ENCODE peak calls at places on chromosomes 6 and 20, in four cellular contexts. T is K562, L is HepG2, R is GM12878. W is an unnamed sample.
A peak's percentile ranks its signal among the peaks of the same experiment; 100 is the strongest.

GRCh38 chr6:54860739-54861138 is 14.2 kb downstream of the FAM83B start:
- DNase-seq in R (no peak), L (no peak), T (no peak), W (no peak)

GRCh38 chr20:9485614-9486325 is 28.6 kb upstream of the LAMP5 start:
- DNase-seq in T (no peak), R (no peak), L (no peak), W (no peak)

GRCh38 chr6:107314644-107315043 is 144.7 kb downstream of the PDSS2 start:
- DNase-seq in T (no peak), L (peak; percentile 87), R (no peak), W (no peak)

GRCh38 chr6:138115877-138116660 is 8.8 kb upstream of the PERP start:
- DNase-seq in T (peak; percentile 75), L (peak; percentile 71), R (peak; percentile 33), W (peak; percentile 56)

GRCh38 chr20:14334306-14334930 is 3.0 kb downstream of the FLRT3 start:
- DNase-seq in R (no peak), L (peak; percentile 48), T (no peak), W (no peak)

GRCh38 chr6:75210885-75211739 is 5.3 kb upstream of the COL12A1 start:
- DNase-seq in L (peak; percentile 37), R (no peak), T (peak; percentile 40), W (peak; percentile 49)

GRCh38 chr20:40938020-40938419 is 90.6 kb upstream of the TOP1 start:
- DNase-seq in T (peak; percentile 43), L (no peak), R (no peak), W (no peak)

GRCh38 chr6:135141182-135141581 is 39.9 kb upstream of the MYB start:
- DNase-seq in L (no peak), R (no peak), T (no peak), W (no peak)

GRCh38 chr6:122405417-122405816 is 6.0 kb downstream of the HSF2 start:
- DNase-seq in R (no peak), T (no peak), L (no peak), W (no peak)

GRCh38 chr6:156731436-156731835 is 45.7 kb upstream of the ARID1B start:
- DNase-seq in L (no peak), T (no peak), R (no peak), W (no peak)

GRCh38 chr6:3013486-3013885 is 13.8 kb downstream of the NQO2 start:
- DNase-seq in T (peak; percentile 11), L (no peak), R (no peak), W (peak; percentile 77)

GRCh38 chr6:45278367-45278766 is 49.8 kb upstream of the RUNX2 start:
- DNase-seq in L (no peak), T (no peak), R (no peak), W (no peak)

GRCh38 chr20:44807051-44807683 is 3.2 kb downstream of the RIMS4 start:
- DNase-seq in L (no peak), T (no peak), R (no peak), W (no peak)

GRCh38 chr20:38890497-38890818 is 35.8 kb upstream of the FAM83D start:
- DNase-seq in R (no peak), L (no peak), T (no peak), W (no peak)

GRCh38 chr6:11354019-11354418 is 121.6 kb upstream of the NEDD9 start:
- DNase-seq in R (no peak), L (no peak), T (no peak), W (no peak)

GRCh38 chr20:35297740-35298139 is 5.5 kb upstream of the FAM83C start:
- DNase-seq in R (no peak), T (no peak), L (no peak), W (no peak)

GRCh38 chr20:35296101-35296554 is 3.9 kb upstream of the FAM83C start:
- DNase-seq in T (no peak), L (no peak), R (no peak), W (no peak)

GRCh38 chr20:35295674-35296073 is 3.4 kb upstream of the FAM83C start:
- DNase-seq in L (no peak), T (no peak), R (no peak), W (no peak)

GRCh38 chr20:35298264-35298663 is 6.0 kb upstream of the FAM83C start:
- DNase-seq in L (no peak), R (no peak), T (no peak), W (no peak)

DNA sequence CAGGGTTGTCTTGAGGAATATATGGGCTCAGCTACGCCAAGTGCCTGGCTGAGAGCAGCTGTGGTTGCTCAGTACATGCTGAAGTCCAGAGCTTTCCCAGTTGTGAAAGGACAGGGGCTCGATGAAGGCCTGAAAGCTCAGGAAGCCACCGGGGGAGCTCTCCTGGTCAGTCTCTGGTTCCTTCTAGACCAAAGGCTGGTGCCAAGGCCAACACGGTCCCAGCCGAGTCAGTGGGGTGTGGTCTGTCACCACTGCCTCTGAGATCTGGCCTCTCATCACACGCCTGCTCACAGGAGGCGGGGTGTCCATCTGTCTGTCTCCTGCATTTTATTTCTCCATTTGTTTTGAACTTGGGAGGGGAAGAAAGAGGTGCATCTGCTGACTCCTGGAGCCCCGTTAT is 4.9 kb upstream of the FAM83C start:
- DNase-seq in T (no peak), L (no peak), R (no peak), W (no peak)
- TF ChIP-seq GABPA in T (no peak), L (no peak), R (no peak), W (no peak)

DNA sequence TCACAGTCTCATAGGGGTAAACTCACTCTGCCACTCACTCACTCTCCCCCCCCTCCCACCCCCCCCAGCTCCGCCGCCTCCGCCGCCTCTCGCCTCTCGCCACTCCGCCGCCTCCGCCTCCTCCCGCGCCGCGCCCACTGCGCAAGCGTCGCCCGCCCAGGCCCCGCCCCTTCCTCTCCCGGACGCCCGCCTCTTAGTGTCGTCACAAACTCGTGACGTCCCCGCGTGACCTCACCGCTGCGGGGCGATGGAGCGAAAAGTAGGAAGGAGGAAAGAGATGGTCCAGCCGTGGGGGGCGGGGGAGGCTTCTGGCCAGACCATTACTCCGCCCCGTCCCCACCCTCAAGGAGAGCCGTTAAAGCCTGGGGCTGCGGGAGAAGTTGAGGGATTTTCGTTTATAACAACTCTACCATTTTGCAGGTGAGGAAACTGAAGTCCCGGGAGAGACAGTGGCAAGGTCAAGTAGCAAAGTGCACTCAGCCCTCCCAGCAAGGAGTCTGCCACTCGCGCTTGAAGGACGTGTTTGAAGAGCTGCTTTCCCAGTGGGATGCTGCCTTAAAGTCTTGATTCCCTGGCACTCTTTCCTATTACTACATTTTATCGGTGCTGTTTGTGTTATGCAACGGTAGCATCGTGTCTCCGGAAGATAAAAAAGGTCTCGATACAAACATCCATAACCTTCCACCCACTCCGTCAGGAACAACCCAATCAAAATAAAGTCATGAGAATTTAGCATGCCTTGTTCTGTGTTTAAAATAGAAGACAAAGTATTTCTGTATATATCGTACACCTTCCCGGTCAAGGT is at the start of gene ILRUN:
- DNase-seq in R (peak; percentile 76), L (peak; percentile 86), T (peak; percentile 99), W (peak; percentile 96)
- H3K27ac ChIP-seq in R (peak within 1 kb of the TSS; percentile 94), L (peak within 1 kb of the TSS; percentile 82), T (peak within 1 kb of the TSS; percentile 89), W (peak within 1 kb of the TSS; percentile 87)

GRCh38 chr20:4469910-4470309 is 251.8 kb upstream of the PRND start:
- DNase-seq in T (no peak), R (no peak), L (no peak), W (no peak)
- TF ChIP-seq GABPA in T (no peak), R (no peak), L (no peak), W (no peak)

GRCh38 chr6:13524801-13525508 is 37.6 kb upstream of the GFOD1 start:
- DNase-seq in T (no peak), L (no peak), R (no peak), W (no peak)
- H3K27ac ChIP-seq in T (no peak overlapping the region), L (no peak overlapping the region), R (no peak overlapping the region), W (no peak overlapping the region)

GRCh38 chr6:1286972-1287600 is 24.8 kb upstream of the FOXQ1 start:
- DNase-seq in T (no peak), L (no peak), R (no peak), W (peak; percentile 96)
- TF ChIP-seq GABPA in T (no peak), L (no peak), R (no peak), W (peak; percentile 26)